ENCODE peak calls at places on chromosomes 6 and 20, in seven cellular contexts. One of them, this sample, is unnamed.

GRCh38 chr20:16387661-16388060 is 185.6 kb downstream of the KIF16B start:
- DNase-seq in H1: no peak
- DNase-seq in GM20000: no peak
- DNase-seq in uterus: no peak
- DNase-seq in glutamatergic neuron: no peak
- DNase-seq in brain microvascular endothelial cell: no peak
- DNase-seq in WTC11: no peak
- DNase-seq in this sample: no peak

GRCh38 chr6:3748208-3748701 is 3.3 kb downstream of the PXDC1 start:
- DNase-seq in WTC11: peak
- DNase-seq in uterus: peak
- DNase-seq in GM20000: peak
- DNase-seq in brain microvascular endothelial cell: peak
- DNase-seq in glutamatergic neuron: peak
- DNase-seq in H1: no peak
- DNase-seq in this sample: peak

GRCh38 chr6:116564921-116565872 is 6.1 kb upstream of the RWDD1 start:
- DNase-seq in H1: no peak
- DNase-seq in GM20000: no peak
- DNase-seq in uterus: no peak
- DNase-seq in WTC11: no peak
- DNase-seq in brain microvascular endothelial cell: no peak
- DNase-seq in glutamatergic neuron: no peak
- DNase-seq in this sample: peak

GRCh38 chr6:64930664-64931063 is 776.4 kb downstream of the EYS start:
- DNase-seq in WTC11: no peak
- DNase-seq in uterus: no peak
- DNase-seq in H1: no peak
- DNase-seq in GM20000: no peak
- DNase-seq in glutamatergic neuron: peak
- DNase-seq in brain microvascular endothelial cell: no peak
- DNase-seq in this sample: no peak

GRCh38 chr20:20134941-20135572 is 82.7 kb downstream of the CFAP61 start:
- DNase-seq in GM20000: no peak
- DNase-seq in glutamatergic neuron: no peak
- DNase-seq in H1: no peak
- DNase-seq in WTC11: no peak
- DNase-seq in brain microvascular endothelial cell: no peak
- DNase-seq in uterus: no peak
- DNase-seq in this sample: no peak

GRCh38 chr6:41371461-41371991 is 36.1 kb downstream of the NCR2 start:
- DNase-seq in uterus: no peak
- DNase-seq in H1: no peak
- DNase-seq in GM20000: no peak
- DNase-seq in WTC11: peak
- DNase-seq in glutamatergic neuron: peak
- DNase-seq in brain microvascular endothelial cell: peak
- DNase-seq in this sample: peak

GRCh38 chr20:50278684-50279531 is 88.3 kb downstream of the CEBPB start:
- DNase-seq in uterus: peak
- DNase-seq in WTC11: no peak
- DNase-seq in glutamatergic neuron: no peak
- DNase-seq in H1: no peak
- DNase-seq in GM20000: no peak
- DNase-seq in brain microvascular endothelial cell: no peak
- DNase-seq in this sample: peak

GRCh38 chr20:62427172-62428007 is at the start of gene RBBP8NL:
- DNase-seq in H1: no peak
- DNase-seq in brain microvascular endothelial cell: no peak
- DNase-seq in GM20000: no peak
- DNase-seq in glutamatergic neuron: no peak
- DNase-seq in WTC11: peak
- DNase-seq in uterus: no peak
- DNase-seq in this sample: peak

GRCh38 chr6:105740946-105741605 is 338.2 kb upstream of the PREP start:
- DNase-seq in uterus: peak
- DNase-seq in brain microvascular endothelial cell: no peak
- DNase-seq in glutamatergic neuron: no peak
- DNase-seq in WTC11: no peak
- DNase-seq in GM20000: no peak
- DNase-seq in H1: no peak
- DNase-seq in this sample: no peak

GRCh38 chr6:161082215-161082614 is 90.6 kb downstream of the MAP3K4 start:
- DNase-seq in WTC11: no peak
- DNase-seq in H1: no peak
- DNase-seq in brain microvascular endothelial cell: no peak
- DNase-seq in uterus: no peak
- DNase-seq in GM20000: no peak
- DNase-seq in glutamatergic neuron: no peak
- DNase-seq in this sample: no peak

GRCh38 chr20:56504373-56505005 is 20.1 kb upstream of the FAM209A start:
- DNase-seq in glutamatergic neuron: peak
- DNase-seq in uterus: no peak
- DNase-seq in GM20000: no peak
- DNase-seq in WTC11: peak
- DNase-seq in H1: no peak
- DNase-seq in brain microvascular endothelial cell: no peak
- DNase-seq in this sample: no peak
- TF ChIP-seq CTCF in glutamatergic neuron: peak
- TF ChIP-seq CTCF in uterus: no peak
- TF ChIP-seq CTCF in GM20000: peak
- TF ChIP-seq CTCF in WTC11: peak
- TF ChIP-seq CTCF in H1: peak
- TF ChIP-seq CTCF in brain microvascular endothelial cell: peak
- TF ChIP-seq CTCF in this sample: peak

GRCh38 chr6:135909737-135910387 is 58.4 kb downstream of the PDE7B start:
- DNase-seq in glutamatergic neuron: peak
- DNase-seq in uterus: no peak
- DNase-seq in brain microvascular endothelial cell: peak
- DNase-seq in GM20000: peak
- DNase-seq in WTC11: peak
- DNase-seq in H1: peak
- DNase-seq in this sample: peak
- TF ChIP-seq CTCF in glutamatergic neuron: peak
- TF ChIP-seq CTCF in uterus: peak
- TF ChIP-seq CTCF in brain microvascular endothelial cell: peak
- TF ChIP-seq CTCF in GM20000: peak
- TF ChIP-seq CTCF in WTC11: peak
- TF ChIP-seq CTCF in H1: peak
- TF ChIP-seq CTCF in this sample: peak

DNA sequence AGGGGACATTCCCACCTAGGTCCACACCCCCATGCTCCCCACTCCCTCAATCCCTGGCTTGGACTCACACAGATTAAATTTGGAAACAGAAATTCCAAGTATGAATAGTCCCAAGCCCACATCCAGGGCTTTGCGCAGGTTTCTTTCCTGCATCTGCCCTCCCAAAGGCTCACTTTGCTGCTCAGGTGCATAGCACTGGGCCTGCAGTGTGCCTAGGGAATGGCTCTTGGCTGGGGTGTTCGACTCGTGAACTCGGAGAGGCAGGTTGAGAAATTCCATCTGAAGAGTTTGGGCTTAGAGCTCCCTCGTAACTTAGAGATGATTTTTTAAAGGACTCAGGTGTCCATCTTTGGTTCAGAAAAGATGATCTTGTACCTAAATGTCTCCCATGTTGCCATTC is 14.8 kb upstream of the SF3B5 start:
- DNase-seq in glutamatergic neuron: no peak
- DNase-seq in brain microvascular endothelial cell: no peak
- DNase-seq in uterus: no peak
- DNase-seq in WTC11: no peak
- DNase-seq in H1: no peak
- DNase-seq in GM20000: no peak
- DNase-seq in this sample: no peak
- TF ChIP-seq CTCF in glutamatergic neuron: no peak
- TF ChIP-seq CTCF in brain microvascular endothelial cell: no peak
- TF ChIP-seq CTCF in uterus: no peak
- TF ChIP-seq CTCF in WTC11: no peak
- TF ChIP-seq CTCF in H1: no peak
- TF ChIP-seq CTCF in GM20000: no peak
- TF ChIP-seq CTCF in this sample: no peak

GRCh38 chr6:155406801-155407200 is 48.8 kb downstream of the NOX3 start:
- DNase-seq in GM20000: no peak
- DNase-seq in brain microvascular endothelial cell: no peak
- DNase-seq in WTC11: no peak
- DNase-seq in glutamatergic neuron: no peak
- DNase-seq in uterus: no peak
- DNase-seq in H1: no peak
- DNase-seq in this sample: no peak

GRCh38 chr6:155408231-155408630 is 47.4 kb downstream of the NOX3 start:
- DNase-seq in glutamatergic neuron: no peak
- DNase-seq in brain microvascular endothelial cell: no peak
- DNase-seq in GM20000: no peak
- DNase-seq in H1: no peak
- DNase-seq in WTC11: no peak
- DNase-seq in uterus: no peak
- DNase-seq in this sample: no peak

GRCh38 chr6:155412335-155412734 is 43.3 kb downstream of the NOX3 start:
- DNase-seq in WTC11: no peak
- DNase-seq in uterus: no peak
- DNase-seq in glutamatergic neuron: no peak
- DNase-seq in brain microvascular endothelial cell: no peak
- DNase-seq in H1: no peak
- DNase-seq in GM20000: no peak
- DNase-seq in this sample: peak

GRCh38 chr6:155404937-155405336 is 50.7 kb downstream of the NOX3 start:
- DNase-seq in WTC11: no peak
- DNase-seq in uterus: no peak
- DNase-seq in brain microvascular endothelial cell: no peak
- DNase-seq in H1: no peak
- DNase-seq in GM20000: no peak
- DNase-seq in glutamatergic neuron: no peak
- DNase-seq in this sample: no peak

GRCh38 chr6:155408981-155409380 is 46.7 kb downstream of the NOX3 start:
- DNase-seq in uterus: no peak
- DNase-seq in brain microvascular endothelial cell: no peak
- DNase-seq in GM20000: no peak
- DNase-seq in glutamatergic neuron: no peak
- DNase-seq in H1: no peak
- DNase-seq in WTC11: peak
- DNase-seq in this sample: no peak
- TF ChIP-seq CTCF in uterus: no peak
- TF ChIP-seq CTCF in brain microvascular endothelial cell: peak
- TF ChIP-seq CTCF in GM20000: no peak
- TF ChIP-seq CTCF in glutamatergic neuron: no peak
- TF ChIP-seq CTCF in H1: peak
- TF ChIP-seq CTCF in WTC11: no peak
- TF ChIP-seq CTCF in this sample: no peak